ENCODE peak calls at places on chromosomes 12 and 14, in five cellular contexts. C is IMR-90, F is fibroblast of lung, T is AG04450, X is SK-N-SH. E is an unnamed sample.

GRCh38 chr14:67444395-67444794 is 32.4 kb upstream of the PLEK2 start:
- DNase-seq in T (no peak), X (no peak), C (no peak), F (no peak), E (no peak)

GRCh38 chr12:6364037-6364360 is 11.4 kb downstream of the SCNN1A start:
- DNase-seq in X (no peak), F (no peak), T (no peak), C (no peak), E (peak)

GRCh38 chr12:55057466-55057865 is 37.7 kb downstream of the NEUROD4 start:
- DNase-seq in F (no peak), X (no peak), C (no peak), T (no peak), E (no peak)

GRCh38 chr12:49582840-49583239 is 14.9 kb upstream of the MCRS1 start:
- DNase-seq in T (no peak), C (peak), X (no peak), F (peak), E (peak)

GRCh38 chr12:3371018-3371417 is 120.0 kb upstream of the PRMT8 start:
- DNase-seq in X (no peak), F (no peak), T (no peak), C (no peak), E (no peak)

GRCh38 chr12:96047151-96047620 is 11.8 kb upstream of the LTA4H start:
- DNase-seq in T (no peak), X (no peak), F (no peak), C (no peak), E (no peak)

GRCh38 chr12:93722757-93723567 is 45.8 kb downstream of the CRADD start:
- DNase-seq in F (no peak), X (no peak), T (no peak), C (no peak), E (peak)

GRCh38 chr14:95470942-95471499 is 45.4 kb downstream of the SYNE3 start:
- DNase-seq in C (no peak), F (no peak), X (no peak), T (no peak), E (no peak)

GRCh38 chr14:88439088-88439487 is 53.6 kb downstream of the SPATA7 start:
- DNase-seq in T (no peak), F (no peak), C (no peak), X (no peak), E (no peak)

GRCh38 chr12:66636771-66637170 is 42.1 kb downstream of the GRIP1 start:
- DNase-seq in X (no peak), F (no peak), C (no peak), T (no peak), E (no peak)

GRCh38 chr12:94174576-94174975 is 26.2 kb downstream of the PLXNC1 start:
- DNase-seq in T (no peak), C (no peak), F (no peak), X (no peak), E (peak)

GRCh38 chr14:103347091-103347815 is 13.2 kb downstream of the EIF5 start:
- DNase-seq in C (no peak), T (no peak), F (no peak), X (no peak), E (peak)

GRCh38 chr14:32201816-32202467 is at the start of gene RNU6-7:
- DNase-seq in C (peak), F (peak), T (no peak), X (peak), E (peak)

GRCh38 chr14:83300454-83301064 is 1766.9 kb upstream of the SEL1L start:
- DNase-seq in C (peak), X (peak), F (peak), T (no peak), E (no peak)

GRCh38 chr14:64823305-64823985 is 56.3 kb downstream of the SPTB start:
- DNase-seq in T (no peak), F (peak), X (peak), C (peak), E (peak)

GRCh38 chr12:57520008-57520726 is at the start of gene DDIT3:
- DNase-seq in F (peak), C (peak), X (peak), T (peak), E (peak)

GRCh38 chr14:32933623-32933942 is 5.1 kb upstream of the NPAS3 start:
- DNase-seq in C (no peak), F (no peak), T (no peak), X (peak), E (no peak)

GRCh38 chr12:64900540-64900939 is 76.1 kb downstream of the TBC1D30 start:
- DNase-seq in F (peak), C (peak), T (no peak), X (no peak), E (peak)

GRCh38 chr12:19819231-19819630 is 379.9 kb downstream of the AEBP2 start:
- DNase-seq in T (no peak), X (no peak), C (no peak), F (no peak), E (no peak)

GRCh38 chr12:27207626-27208413 is 36.3 kb upstream of the STK38L start:
- DNase-seq in C (peak), X (no peak), F (no peak), T (no peak), E (no peak)

GRCh38 chr12:3047961-3048360 is 29.2 kb upstream of the TSPAN9 start:
- DNase-seq in C (no peak), F (no peak), T (no peak), X (no peak), E (no peak)

GRCh38 chr12:72368719-72369505 is 96.7 kb downstream of the TRHDE start:
- DNase-seq in T (no peak), C (peak), F (peak), X (no peak), E (no peak)

GRCh38 chr14:91249841-91250616 is 5.5 kb upstream of the GPR68 start:
- DNase-seq in X (peak), T (no peak), C (no peak), F (no peak), E (peak)

GRCh38 chr14:39339003-39339402 is 93.2 kb downstream of the FBXO33 start:
- DNase-seq in C (no peak), T (no peak), X (no peak), F (no peak), E (no peak)

GRCh38 chr12:130053641-130054040 is 108.6 kb upstream of the FZD10 start:
- DNase-seq in F (no peak), T (no peak), C (no peak), X (no peak), E (no peak)

GRCh38 chr14:44403194-44403593 is 103.9 kb downstream of the FSCB start:
- DNase-seq in F (no peak), T (no peak), X (no peak), C (no peak), E (no peak)

GRCh38 chr12:95959107-95959506 is 16.0 kb downstream of the AMDHD1 start:
- DNase-seq in T (no peak), C (peak), X (peak), F (peak), E (no peak)

GRCh38 chr14:36773136-36773540 is 111.5 kb downstream of the PAX9 start:
- DNase-seq in F (no peak), X (no peak), C (peak), T (no peak), E (no peak)

GRCh38 chr12:130953783-130954543 is at the start of gene ADGRD1:
- DNase-seq in C (peak), T (no peak), F (peak), X (no peak), E (peak)

GRCh38 chr12:117309276-117309885 is 52.0 kb downstream of the NOS1 start:
- DNase-seq in F (no peak), T (no peak), C (no peak), X (no peak), E (no peak)

GRCh38 chr12:121352053-121353018 is at the start of gene ANAPC5:
- DNase-seq in T (peak), F (peak), C (peak), X (peak), E (peak)
- TF ChIP-seq CTCF in T (no peak), F (no peak), C (no peak), X (no peak), E (no peak)

GRCh38 chr12:121823727-121824115 is 19.9 kb downstream of the SETD1B start:
- DNase-seq in F (no peak), T (no peak), C (no peak), X (no peak), E (peak)
- H3K27ac ChIP-seq in F (no peak), T (no peak), C (no peak), X (no peak), E (no peak)

DNA sequence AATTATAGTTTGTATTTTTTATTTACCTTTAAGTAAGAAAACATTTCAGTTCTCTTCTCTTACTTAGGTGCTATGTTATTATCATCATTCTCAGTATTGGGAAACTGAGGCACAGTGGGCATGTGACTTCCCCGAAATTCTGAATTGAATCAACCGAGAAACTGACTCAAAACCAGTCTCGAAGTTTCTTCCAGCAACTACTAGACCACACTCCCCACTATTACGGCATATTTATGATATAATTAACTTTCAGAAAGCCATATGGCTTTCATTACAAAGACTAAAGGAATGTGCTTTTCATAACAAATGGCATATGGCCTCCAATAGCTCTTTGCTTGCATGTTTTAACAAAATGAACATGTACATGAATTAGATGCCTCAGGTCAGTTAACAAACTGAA is 182.8 kb upstream of the SLC38A2 start:
- DNase-seq in F (peak), T (peak), C (peak), X (peak), E (no peak)
- H3K4me3 ChIP-seq in F (peak), T (peak), C (peak), X (peak), E (no peak)

GRCh38 chr12:110705309-110705708 is 16.4 kb upstream of the HVCN1 start:
- DNase-seq in C (peak), T (no peak), X (no peak), F (no peak), E (no peak)

GRCh38 chr12:110702081-110702480 is 13.2 kb upstream of the HVCN1 start:
- DNase-seq in X (no peak), C (no peak), T (no peak), F (no peak), E (no peak)

GRCh38 chr12:110708917-110709316 is 20.0 kb upstream of the HVCN1 start:
- DNase-seq in X (no peak), T (no peak), F (no peak), C (no peak), E (no peak)

GRCh38 chr12:110704231-110704630 is 15.3 kb upstream of the HVCN1 start:
- DNase-seq in X (no peak), T (no peak), C (no peak), F (no peak), E (no peak)

GRCh38 chr12:110704750-110705149 is 15.8 kb upstream of the HVCN1 start:
- DNase-seq in F (no peak), C (no peak), X (no peak), T (no peak), E (no peak)
- TF ChIP-seq CTCF in F (no peak), C (no peak), X (peak), T (peak), E (no peak)

GRCh38 chr12:110590806-110591326 is 7.7 kb upstream of the PPTC7 start:
- DNase-seq in C (peak), F (peak), X (no peak), T (no peak), E (no peak)
- H3K27ac ChIP-seq in C (no peak), F (peak), X (no peak), T (peak), E (peak)

GRCh38 chr12:109462868-109463692 is 14.0 kb downstream of the KCTD10 start:
- DNase-seq in X (peak), F (peak), T (peak), C (peak), E (peak)
- H3K4me3 ChIP-seq in X (peak), F (peak), T (peak), C (peak), E (no peak)

GRCh38 chr12:26153421-26154154 is 28.8 kb upstream of the BHLHE41 start:
- DNase-seq in X (no peak), T (peak), F (peak), C (peak), E (peak)
- TF ChIP-seq CTCF in X (peak), T (peak), F (peak), C (peak), E (no peak)

DNA sequence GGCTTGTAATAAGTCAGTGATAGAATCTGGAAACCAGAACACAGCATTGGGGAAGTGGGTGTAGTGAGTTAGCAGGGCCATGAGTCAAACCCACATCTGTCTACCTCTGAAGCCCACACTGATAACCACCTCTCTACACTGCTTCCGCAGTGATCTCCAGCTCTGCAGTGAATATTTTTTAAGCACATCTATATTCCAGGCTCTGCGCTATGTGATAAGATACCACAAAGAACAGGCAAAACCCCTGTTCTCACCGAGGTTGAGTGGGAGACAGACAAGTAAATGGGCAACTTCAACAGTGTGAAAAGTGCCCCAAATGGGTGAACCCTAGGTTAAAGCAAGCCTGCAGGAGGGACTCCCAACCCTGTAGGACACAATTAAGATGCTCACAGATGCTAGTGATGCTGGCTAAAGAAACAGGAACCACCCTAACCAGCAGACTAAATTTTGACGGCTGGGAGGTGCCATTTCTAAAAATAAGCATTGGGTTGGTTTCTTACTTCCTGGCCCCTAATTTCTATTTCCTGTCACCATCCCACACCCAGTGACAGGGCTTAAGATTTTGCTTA is 375.0 kb downstream of the DPF3 start:
- DNase-seq in C (no peak), F (no peak), X (no peak), T (no peak), E (no peak)
- H3K27ac ChIP-seq in C (no peak), F (no peak), X (no peak), T (no peak), E (no peak)

GRCh38 chr12:113476093-113476986 is 4.7 kb upstream of the LHX5 start:
- DNase-seq in F (no peak), C (no peak), T (no peak), X (peak), E (no peak)

GRCh38 chr12:113478351-113479011 is 6.8 kb upstream of the LHX5 start:
- DNase-seq in X (no peak), T (no peak), C (no peak), F (no peak), E (no peak)

GRCh38 chr12:113479193-113479577 is 7.5 kb upstream of the LHX5 start:
- DNase-seq in X (peak), F (no peak), T (no peak), C (no peak), E (no peak)

GRCh38 chr12:113477171-113477841 is 5.6 kb upstream of the LHX5 start:
- DNase-seq in X (peak), C (no peak), T (no peak), F (no peak), E (no peak)

DNA sequence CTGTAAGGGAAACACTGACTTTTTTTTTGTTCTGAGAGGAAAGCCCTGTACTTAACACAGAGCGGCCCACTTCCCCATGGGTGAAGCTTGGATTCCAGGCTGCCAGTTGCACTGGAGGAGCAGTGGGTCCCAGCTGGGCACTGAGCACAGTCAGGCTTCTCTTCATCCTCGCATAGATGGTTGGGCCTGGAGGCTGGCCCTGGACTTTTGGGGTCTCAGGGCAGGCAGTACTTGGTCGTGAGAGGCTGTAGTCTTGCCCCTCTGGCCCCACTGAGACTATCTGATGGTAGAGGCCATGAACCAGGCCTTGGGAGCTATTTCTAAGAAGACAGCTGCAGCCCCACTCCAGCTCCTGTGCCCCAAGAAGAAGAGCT is 6.2 kb upstream of the LHX5 start:
- DNase-seq in T (no peak), X (peak), C (no peak), F (no peak), E (no peak)
- H3K4me3 ChIP-seq in T (no peak), X (no peak), C (no peak), F (no peak), E (no peak)

DNA sequence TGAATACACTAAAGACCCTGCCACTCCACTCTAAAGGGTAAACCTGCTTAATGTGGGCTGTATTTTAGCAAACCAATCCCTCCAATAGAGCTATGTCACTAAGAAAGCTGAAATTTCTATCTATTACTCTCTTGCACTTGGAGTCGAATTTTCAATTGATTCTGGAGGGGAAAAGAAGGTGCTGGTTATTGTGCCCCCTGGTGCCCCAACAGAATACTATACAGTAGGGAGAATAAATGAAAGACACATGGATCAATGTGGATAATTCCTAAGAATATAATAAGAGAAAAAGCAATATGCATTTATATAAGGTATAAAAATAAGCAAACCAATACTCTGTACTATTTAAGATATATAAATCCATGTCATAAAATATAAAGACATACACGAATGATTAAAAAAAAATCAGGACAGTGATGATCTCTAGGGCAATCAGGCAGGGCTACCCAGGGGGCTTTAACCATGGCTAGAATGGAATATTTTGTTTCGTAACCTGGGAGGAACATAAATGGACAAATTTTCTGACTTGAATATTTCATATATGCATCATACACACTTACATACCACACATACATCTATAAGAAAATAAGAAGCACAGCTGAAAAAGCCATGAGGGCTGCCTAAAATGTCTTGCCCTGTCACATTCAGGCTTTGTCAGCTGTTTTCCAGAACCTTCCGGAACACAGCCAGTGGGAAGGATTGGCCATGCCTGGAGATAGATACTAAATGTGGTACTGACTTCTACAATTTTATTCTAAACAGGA is 54.4 kb downstream of the EFCAB11 start:
- DNase-seq in F (peak), C (peak), T (no peak), X (peak), E (no peak)
- TF ChIP-seq CTCF in F (peak), C (peak), T (peak), X (peak), E (peak)

E was measured in adrenal gland.